ENCODE peak calls at places on chromosomes 6 and 20, in four cellular contexts. K, V, Q and P are unnamed samples.

GRCh38 chr6:44001318-44001868 is 125.9 kb downstream of the MRPL14 start:
- DNase-seq in V (no peak), Q (no peak), K (no peak), P (no peak)

GRCh38 chr20:64107736-64108457 is 532 bp upstream of the NPBWR2 start:
- DNase-seq in V (no peak), K (no peak), Q (no peak), P (no peak)

GRCh38 chr6:142902636-142903053 is 42.3 kb downstream of the HIVEP2 start:
- DNase-seq in K (peak), Q (peak), V (no peak), P (peak)

GRCh38 chr20:58630063-58630462 is 21.0 kb upstream of the STX16 start:
- DNase-seq in V (no peak), Q (no peak), K (no peak), P (no peak)

GRCh38 chr6:3032986-3033385 is 33.3 kb downstream of the NQO2 start:
- DNase-seq in V (no peak), K (no peak), Q (no peak), P (no peak)

GRCh38 chr20:58102252-58102651 is 126.2 kb downstream of the ANKRD60 start:
- DNase-seq in K (no peak), V (no peak), Q (no peak), P (no peak)

GRCh38 chr20:15842872-15843271 is 730.4 kb downstream of the KIF16B start:
- DNase-seq in V (no peak), Q (no peak), K (no peak), P (no peak)

GRCh38 chr6:112501705-112502104 is 154.6 kb downstream of the RFPL4B start:
- DNase-seq in K (no peak), Q (peak), V (peak), P (no peak)

GRCh38 chr6:139457482-139457881 is 83.0 kb upstream of the CITED2 start:
- DNase-seq in V (no peak), Q (no peak), K (no peak), P (no peak)

GRCh38 chr6:115216835-115217234 is 843.9 kb downstream of the FRK start:
- DNase-seq in Q (no peak), K (no peak), V (no peak), P (no peak)

GRCh38 chr6:56520218-56520617 is 122.5 kb downstream of the DST start:
- DNase-seq in K (no peak), Q (no peak), V (no peak), P (no peak)

GRCh38 chr20:49647509-49647908 is 66.2 kb downstream of the B4GALT5 start:
- DNase-seq in K (no peak), V (no peak), Q (no peak), P (no peak)

GRCh38 chr6:149060300-149060984 is 257.1 kb upstream of the TAB2 start:
- DNase-seq in V (no peak), Q (peak), K (no peak), P (peak)

GRCh38 chr20:51725584-51726176 is 42.5 kb downstream of the ATP9A start:
- DNase-seq in Q (no peak), V (no peak), K (no peak), P (no peak)

GRCh38 chr6:125230674-125231073 is 71.1 kb downstream of the HDDC2 start:
- DNase-seq in Q (no peak), V (no peak), K (no peak), P (no peak)

GRCh38 chr6:25774120-25774730 is 19.7 kb downstream of the SLC17A4 start:
- DNase-seq in K (no peak), Q (no peak), V (no peak), P (no peak)

GRCh38 chr20:34834459-34834893 is 9.0 kb upstream of the NCOA6 start:
- DNase-seq in Q (no peak), V (no peak), K (no peak), P (no peak)

GRCh38 chr6:14055541-14055940 is 62.0 kb upstream of the CD83 start:
- DNase-seq in Q (no peak), V (no peak), K (no peak), P (no peak)

GRCh38 chr6:41671376-41671775 is 33.1 kb downstream of the MDFI start:
- DNase-seq in Q (no peak), V (no peak), K (no peak), P (no peak)

GRCh38 chr6:22101163-22101562 is 195.7 kb downstream of the PRL start:
- DNase-seq in Q (no peak), V (no peak), K (no peak), P (no peak)

GRCh38 chr20:10466325-10466724 is 31.2 kb downstream of the SLX4IP start:
- DNase-seq in K (no peak), V (peak), Q (peak), P (no peak)